ENCODE peak calls at places on chromosomes 13 and 19, in four cellular contexts. One of them, this sample, is unnamed.
A peak's percentile ranks its signal among the peaks of the same experiment; 100 is the strongest.

GRCh38 chr13:44292545-44292944 is 81.1 kb upstream of the SERP2 start:
- DNase-seq in sciatic nerve: no peak
- DNase-seq in GM03348: no peak
- DNase-seq in activated gamma-delta T cell: no peak
- DNase-seq in this sample: no peak

GRCh38 chr13:29704648-29705047 is 109.2 kb upstream of the SLC7A1 start:
- DNase-seq in sciatic nerve: no peak
- DNase-seq in GM03348: peak; percentile 36
- DNase-seq in activated gamma-delta T cell: no peak
- DNase-seq in this sample: no peak

GRCh38 chr19:28126499-28126898 is 1086.5 kb downstream of the UQCRFS1 start:
- DNase-seq in sciatic nerve: no peak
- DNase-seq in GM03348: no peak
- DNase-seq in activated gamma-delta T cell: no peak
- DNase-seq in this sample: no peak

GRCh38 chr13:77338329-77338728 is 11.4 kb upstream of the MYCBP2 start:
- DNase-seq in sciatic nerve: no peak
- DNase-seq in GM03348: no peak
- DNase-seq in activated gamma-delta T cell: no peak
- DNase-seq in this sample: no peak

GRCh38 chr13:41354416-41354815 is 43.3 kb downstream of the NAA16 start:
- DNase-seq in sciatic nerve: no peak
- DNase-seq in GM03348: no peak
- DNase-seq in activated gamma-delta T cell: no peak
- DNase-seq in this sample: no peak

GRCh38 chr13:29948791-29949190 is 98.4 kb upstream of the UBL3 start:
- DNase-seq in sciatic nerve: no peak
- DNase-seq in GM03348: no peak
- DNase-seq in activated gamma-delta T cell: no peak
- DNase-seq in this sample: no peak

GRCh38 chr19:48638831-48639381 is 1.7 kb upstream of the DBP start:
- DNase-seq in sciatic nerve: peak; percentile 66
- DNase-seq in GM03348: no peak
- DNase-seq in activated gamma-delta T cell: no peak
- DNase-seq in this sample: peak; percentile 83

GRCh38 chr19:24049537-24049936 is 37.5 kb upstream of the ZNF254 start:
- DNase-seq in sciatic nerve: no peak
- DNase-seq in GM03348: no peak
- DNase-seq in activated gamma-delta T cell: no peak
- DNase-seq in this sample: no peak

GRCh38 chr13:48493076-48493765 is 39.7 kb downstream of the RCBTB2 start:
- DNase-seq in sciatic nerve: no peak
- DNase-seq in GM03348: no peak
- DNase-seq in activated gamma-delta T cell: no peak
- DNase-seq in this sample: no peak

GRCh38 chr13:49367640-49368431 is 76.0 kb downstream of the CAB39L start:
- DNase-seq in sciatic nerve: no peak
- DNase-seq in GM03348: peak; percentile 29
- DNase-seq in activated gamma-delta T cell: no peak
- DNase-seq in this sample: no peak

GRCh38 chr13:30866692-30867669 is 39.1 kb upstream of the MEDAG start:
- DNase-seq in sciatic nerve: no peak
- DNase-seq in GM03348: no peak
- DNase-seq in activated gamma-delta T cell: no peak
- DNase-seq in this sample: no peak

GRCh38 chr13:52125547-52125946 is 3.3 kb downstream of the NEK5 start:
- DNase-seq in sciatic nerve: no peak
- DNase-seq in GM03348: no peak
- DNase-seq in activated gamma-delta T cell: no peak
- DNase-seq in this sample: no peak

GRCh38 chr13:23384111-23384510 is 49.4 kb downstream of the SACS start:
- DNase-seq in sciatic nerve: no peak
- DNase-seq in GM03348: peak; percentile 44
- DNase-seq in activated gamma-delta T cell: no peak
- DNase-seq in this sample: no peak

GRCh38 chr19:3045885-3046603 is 16.3 kb downstream of the TLE5 start:
- DNase-seq in sciatic nerve: no peak
- DNase-seq in GM03348: no peak
- DNase-seq in activated gamma-delta T cell: no peak
- DNase-seq in this sample: no peak

GRCh38 chr13:26348966-26349365 is 95.0 kb downstream of the CDK8 start:
- DNase-seq in sciatic nerve: no peak
- DNase-seq in GM03348: no peak
- DNase-seq in activated gamma-delta T cell: no peak
- DNase-seq in this sample: no peak

This sample was measured in posterior vena cava.